ENCODE peak calls at places on chromosome 11, in nine cellular contexts. C, I, N, L, J, G, D, E and O are unnamed samples. For H3K9me3 and H3K36me3, the result is how much of the 10 kb centered on the place peaks cover.

GRCh38 chr11:72669527-72669926 is 4.7 kb downstream of the PDE2A start:
- DNase-seq in E (no peak), N (no peak), L (no peak), D (no peak), G (peak), J (no peak), I (no peak), C (no peak), O (no peak)

GRCh38 chr11:94805994-94806393 is 37.8 kb downstream of the AMOTL1 start:
- DNase-seq in G (peak), J (no peak), I (no peak), L (no peak), E (no peak), D (no peak), C (no peak), N (no peak), O (no peak)

GRCh38 chr11:95968585-95968984 is 44.7 kb upstream of the MTMR2 start:
- DNase-seq in J (no peak), C (no peak), G (peak), I (no peak), E (no peak), D (no peak), L (peak), N (no peak), O (no peak)

GRCh38 chr11:91955206-91955605 is 269.4 kb upstream of the FAT3 start:
- DNase-seq in L (no peak), I (no peak), E (no peak), D (no peak), C (no peak), J (no peak), G (no peak), N (no peak), O (no peak)

GRCh38 chr11:65546217-65546958 is 11.8 kb downstream of the LTBP3 start:
- DNase-seq in G (no peak), D (no peak), C (peak), L (peak), I (peak), J (peak), E (peak), N (no peak), O (no peak)

GRCh38 chr11:72378704-72379383 is 55.5 kb downstream of the CLPB start:
- DNase-seq in I (peak), D (no peak), G (peak), C (peak), N (no peak), L (no peak), J (no peak), E (no peak), O (peak)

GRCh38 chr11:13875643-13876042 is 86.9 kb upstream of the SPON1 start:
- DNase-seq in D (no peak), G (no peak), I (no peak), L (no peak), E (no peak), C (no peak), J (no peak), N (no peak), O (no peak)

GRCh38 chr11:128523616-128524015 is 63.7 kb downstream of the ETS1 start:
- DNase-seq in N (no peak), E (no peak), D (no peak), J (peak), L (no peak), C (no peak), I (no peak), G (peak), O (no peak)

GRCh38 chr11:63212742-63213141 is 30.7 kb downstream of the SLC22A25 start:
- DNase-seq in C (no peak), G (peak), D (peak), E (peak), N (peak), L (peak), I (no peak), J (peak), O (no peak)

GRCh38 chr11:561148-562003 is 606 bp downstream of the RASSF7 start:
- DNase-seq in L (peak), D (no peak), E (no peak), C (peak), G (peak), N (no peak), J (no peak), I (no peak), O (peak)

GRCh38 chr11:36034572-36035331 is 90.9 kb downstream of the LDLRAD3 start:
- DNase-seq in D (peak), N (no peak), L (no peak), I (no peak), G (peak), E (no peak), C (no peak), J (peak), O (peak)

GRCh38 chr11:15673408-15673811 is 558.7 kb downstream of the INSC start:
- DNase-seq in D (no peak), I (no peak), J (peak), L (no peak), E (peak), C (no peak), G (no peak), N (no peak), O (no peak)

GRCh38 chr11:128532016-128532570 is 55.3 kb downstream of the ETS1 start:
- DNase-seq in N (no peak), G (no peak), L (no peak), E (no peak), D (no peak), C (peak), I (no peak), J (no peak), O (peak)

GRCh38 chr11:65617136-65617850 is 1.7 kb downstream of the PCNX3 start:
- DNase-seq in E (no peak), I (no peak), G (no peak), D (no peak), N (no peak), J (no peak), L (no peak), C (no peak), O (no peak)

GRCh38 chr11:122556605-122557004 is 98.9 kb upstream of the UBASH3B start:
- DNase-seq in G (peak), N (no peak), J (no peak), L (peak), D (no peak), C (no peak), I (no peak), E (peak), O (no peak)

GRCh38 chr11:8230921-8231847 is 32.5 kb downstream of the LMO1 start:
- DNase-seq in D (no peak), L (no peak), N (no peak), C (no peak), I (no peak), E (no peak), J (no peak), G (no peak), O (no peak)

GRCh38 chr11:27173545-27173944 is 132.9 kb downstream of the BBOX1 start:
- DNase-seq in D (no peak), C (no peak), N (no peak), I (no peak), L (no peak), E (no peak), G (no peak), J (no peak), O (no peak)

GRCh38 chr11:83923961-83924360 is 637.8 kb upstream of the CCDC90B start:
- DNase-seq in D (no peak), I (no peak), C (no peak), N (no peak), E (no peak), J (no peak), L (no peak), G (no peak), O (no peak)

GRCh38 chr11:131195801-131196517 is 174.5 kb upstream of the NTM start:
- DNase-seq in I (peak), G (peak), L (peak), J (no peak), N (no peak), E (peak), D (no peak), C (peak), O (peak)

GRCh38 chr11:93536346-93536871 is 6.8 kb downstream of the SMCO4 start:
- DNase-seq in L (no peak), D (no peak), J (no peak), N (no peak), I (peak), E (no peak), G (no peak), C (no peak), O (no peak)

GRCh38 chr11:108511851-108512474 is 13.8 kb upstream of the POGLUT3 start:
- DNase-seq in N (no peak), I (no peak), E (no peak), L (no peak), D (no peak), J (peak), G (peak), C (no peak), O (no peak)

GRCh38 chr11:57180141-57180561 is 1.6 kb upstream of the LRRC55 start:
- DNase-seq in I (no peak), D (no peak), C (no peak), E (no peak), L (no peak), G (no peak), J (no peak), N (no peak), O (no peak)

GRCh38 chr11:107740256-107740655 is 28.4 kb upstream of the SLN start:
- DNase-seq in N (no peak), E (no peak), L (no peak), C (no peak), D (no peak), I (no peak), G (peak), J (no peak), O (no peak)

GRCh38 chr11:65530157-65530496 is 5.2 kb downstream of the SCYL1 start:
- DNase-seq in E (no peak), J (no peak), N (no peak), C (no peak), I (no peak), D (no peak), L (no peak), G (peak), O (no peak)

GRCh38 chr11:117426297-117426685 is 98.6 kb downstream of the CEP164 start:
- DNase-seq in J (peak), E (peak), I (peak), L (peak), D (peak), G (peak), N (peak), C (peak), O (peak)

GRCh38 chr11:128208329-128209220 is 378.8 kb downstream of the ETS1 start:
- DNase-seq in C (no peak), D (peak), L (no peak), G (peak), I (no peak), N (no peak), E (peak), J (peak), O (peak)

GRCh38 chr11:126139541-126140091 is 71.8 kb downstream of the RPUSD4 start:
- DNase-seq in J (peak), N (no peak), I (peak), L (no peak), C (no peak), G (peak), E (peak), D (no peak), O (peak)

GRCh38 chr11:73972187-73972586 is 10.5 kb downstream of the UCP2 start:
- DNase-seq in I (no peak), G (no peak), N (no peak), D (no peak), C (no peak), J (no peak), E (no peak), L (no peak), O (no peak)
- H3K9me3 ChIP-seq in I (under half), G (under half), N (under half), D (under half), C (under half), J (under half), E (under half), L (under half), O (under half)

GRCh38 chr11:44661311-44661717 is 65.4 kb upstream of the TSPAN18 start:
- DNase-seq in I (no peak), L (no peak), G (peak), E (no peak), N (no peak), J (no peak), C (no peak), D (no peak), O (no peak)
- H3K4me3 ChIP-seq in I (no peak), L (no peak), G (no peak), E (no peak), N (no peak), J (no peak), C (no peak), D (no peak), O (no peak)

GRCh38 chr11:61307354-61307753 is 12.2 kb upstream of the VWCE start:
- DNase-seq in I (no peak), N (no peak), C (no peak), J (no peak), L (no peak), D (no peak), E (no peak), G (no peak), O (no peak)

GRCh38 chr11:61309141-61309540 is 14.0 kb upstream of the VWCE start:
- DNase-seq in D (no peak), G (no peak), J (no peak), C (no peak), N (no peak), L (no peak), E (no peak), I (no peak), O (no peak)

GRCh38 chr11:61306221-61306620 is 11.1 kb upstream of the VWCE start:
- DNase-seq in E (no peak), N (no peak), C (no peak), J (no peak), I (no peak), L (no peak), D (no peak), G (no peak), O (no peak)

GRCh38 chr11:61310749-61311148 is 15.6 kb upstream of the VWCE start:
- DNase-seq in E (no peak), N (no peak), G (no peak), J (no peak), C (no peak), D (no peak), I (no peak), L (peak), O (no peak)

GRCh38 chr11:61309739-61310138 is 14.6 kb upstream of the VWCE start:
- DNase-seq in L (no peak), J (no peak), N (no peak), G (no peak), E (no peak), I (no peak), C (no peak), D (no peak), O (no peak)
- H3K36me3 ChIP-seq in L (under half), J (half or more), N (half or more), G (half or more), E (half or more), I (half or more), C (half or more), D (half or more), O (half or more)

GRCh38 chr11:34646431-34646830 is 25.5 kb downstream of the EHF start:
- DNase-seq in C (no peak), L (no peak), N (no peak), D (no peak), G (no peak), E (no peak), I (no peak), J (no peak), O (no peak)

GRCh38 chr11:34643846-34644245 is 23.0 kb downstream of the EHF start:
- DNase-seq in N (no peak), L (no peak), G (no peak), E (no peak), I (no peak), J (no peak), D (peak), C (no peak), O (no peak)

GRCh38 chr11:34647532-34647931 is 26.6 kb downstream of the EHF start:
- DNase-seq in I (no peak), C (no peak), G (peak), D (no peak), J (no peak), L (no peak), N (no peak), E (no peak), O (no peak)

GRCh38 chr11:34647131-34647530 is 26.2 kb downstream of the EHF start:
- DNase-seq in J (peak), D (no peak), C (no peak), E (no peak), N (no peak), I (no peak), G (no peak), L (no peak), O (no peak)

GRCh38 chr11:34644669-34645406 is 23.9 kb downstream of the EHF start:
- DNase-seq in N (no peak), L (no peak), C (no peak), G (peak), J (peak), I (no peak), D (peak), E (no peak), O (no peak)
- H3K9me3 ChIP-seq in N (under half), L (under half), C (under half), G (under half), J (under half), I (under half), D (under half), E (under half), O (under half)

GRCh38 chr11:9604134-9604533 is 30.7 kb downstream of the WEE1 start:
- DNase-seq in D (no peak), E (no peak), G (no peak), C (no peak), L (no peak), I (no peak), J (no peak), N (no peak), O (no peak)

GRCh38 chr11:9600166-9600565 is 26.7 kb downstream of the WEE1 start:
- DNase-seq in J (no peak), C (no peak), G (no peak), L (no peak), E (no peak), D (no peak), N (no peak), I (no peak), O (no peak)

GRCh38 chr11:9600651-9601040 is 27.2 kb downstream of the WEE1 start:
- DNase-seq in C (no peak), D (no peak), L (no peak), N (no peak), E (no peak), G (peak), I (no peak), J (peak), O (no peak)

GRCh38 chr11:9601041-9601875 is 27.8 kb downstream of the WEE1 start:
- DNase-seq in D (no peak), L (peak), J (peak), C (no peak), G (peak), I (no peak), E (peak), N (no peak), O (no peak)

GRCh38 chr11:9601876-9602199 is 28.4 kb downstream of the WEE1 start:
- DNase-seq in I (no peak), C (no peak), N (no peak), E (no peak), J (no peak), D (no peak), L (no peak), G (no peak), O (no peak)
- H3K4me3 ChIP-seq in I (no peak), C (no peak), N (no peak), E (no peak), J (no peak), D (no peak), L (no peak), G (no peak), O (no peak)

GRCh38 chr11:68784653-68785052 is 33.3 kb upstream of the TESMIN start:
- DNase-seq in E (no peak), D (no peak), L (no peak), N (no peak), J (no peak), C (no peak), I (no peak), G (no peak), O (no peak)
- H3K36me3 ChIP-seq in E (under half), D (half or more), L (under half), N (under half), J (half or more), C (half or more), I (half or more), G (under half), O (half or more)

GRCh38 chr11:132601863-132602262 is 930.4 kb downstream of the OPCML start:
- DNase-seq in E (no peak), I (no peak), C (no peak), L (no peak), N (no peak), J (no peak), G (peak), D (no peak), O (no peak)
- H3K9me3 ChIP-seq in E (under half), I (under half), C (under half), L (under half), N (under half), J (under half), G (under half), D (under half), O (under half)

DNA sequence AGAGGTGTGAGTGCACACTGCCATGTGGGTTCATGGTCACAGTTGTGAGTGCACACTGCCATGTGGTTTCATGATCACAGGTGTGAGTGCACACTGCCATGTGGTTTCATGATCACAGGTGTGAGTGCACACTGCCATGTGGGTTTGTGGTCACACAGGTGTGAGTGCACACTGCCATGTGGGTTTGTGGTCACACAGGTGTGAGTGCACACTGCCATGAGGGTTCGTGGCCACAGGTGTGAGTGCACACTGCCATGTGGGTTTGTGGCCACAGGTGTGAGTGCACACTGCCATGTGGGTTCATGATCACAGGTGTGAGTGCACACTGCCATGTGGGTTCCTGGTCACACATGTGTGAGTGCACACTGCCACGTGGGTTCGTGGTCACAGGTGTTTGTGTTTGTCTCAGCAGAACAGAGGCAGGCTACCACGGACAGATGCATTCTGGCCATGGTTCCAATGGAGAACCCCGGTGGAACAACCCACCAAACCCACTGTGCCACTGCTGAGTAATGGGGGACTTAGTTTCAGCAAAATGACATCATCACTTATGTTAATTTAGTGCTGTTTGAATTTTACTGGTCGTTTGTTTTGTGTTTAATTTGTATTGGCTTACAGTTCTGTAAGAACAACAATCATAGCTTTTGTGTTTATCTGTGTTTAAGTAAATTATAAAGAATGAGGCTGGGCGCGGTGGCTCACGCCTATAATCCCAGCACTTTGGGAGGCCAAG is 57.2 kb downstream of the RPS6KA4 start:
- DNase-seq in N (no peak), I (no peak), G (no peak), D (no peak), J (no peak), C (no peak), E (no peak), L (no peak), O (no peak)
- H3K4me3 ChIP-seq in N (no peak), I (no peak), G (no peak), D (no peak), J (no peak), C (no peak), E (no peak), L (no peak), O (no peak)

DNA sequence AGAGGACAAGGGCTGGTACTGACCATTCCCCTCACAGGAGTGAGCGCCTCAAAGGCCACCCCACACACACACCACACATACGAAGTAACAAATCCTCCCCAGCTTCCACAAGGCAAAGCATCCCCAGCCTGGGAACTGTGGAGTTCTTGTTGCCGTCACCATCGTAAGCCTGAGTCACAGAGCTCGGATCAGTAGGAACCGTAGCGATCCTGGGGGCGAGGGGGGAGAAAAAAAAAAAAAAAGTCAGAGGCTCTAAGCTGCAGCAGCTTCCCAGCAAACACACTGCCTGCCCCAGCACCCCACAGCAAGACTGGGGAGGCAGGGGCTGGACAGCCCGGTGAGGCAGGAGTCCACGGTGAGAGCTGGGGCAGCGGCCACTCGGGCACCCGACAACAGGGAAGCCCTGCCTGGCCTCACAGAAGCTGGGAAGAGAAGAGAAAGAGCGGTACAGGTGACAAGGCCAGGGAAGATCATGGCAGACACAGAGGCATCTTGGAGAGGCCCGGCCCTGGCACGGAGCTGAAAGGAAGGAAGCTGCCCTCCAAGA is 11.3 kb downstream of the ARFGAP2 start:
- DNase-seq in D (no peak), I (no peak), J (no peak), E (no peak), L (no peak), C (no peak), G (no peak), N (no peak), O (no peak)
- H3K36me3 ChIP-seq in D (half or more), I (half or more), J (half or more), E (half or more), L (under half), C (half or more), G (under half), N (half or more), O (under half)

DNA sequence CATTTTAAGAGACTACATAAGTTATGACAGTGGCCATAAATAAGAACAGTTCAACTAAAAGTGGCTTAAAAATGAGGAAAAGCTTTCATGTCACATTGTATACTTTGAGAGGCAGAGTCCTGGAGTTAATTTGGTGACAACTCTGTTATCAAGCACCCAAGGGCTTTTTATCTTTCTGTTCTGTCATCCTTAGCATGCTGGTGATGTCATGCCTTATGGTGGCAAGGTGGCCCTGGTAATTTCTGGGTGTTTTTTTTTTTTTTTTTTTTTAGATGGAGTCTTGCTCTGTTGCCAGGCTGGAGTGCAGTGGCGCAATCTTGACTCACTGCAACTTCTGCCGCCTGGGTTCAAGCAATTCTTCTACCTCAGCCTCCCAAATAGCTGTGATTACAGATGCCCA is 158.8 kb downstream of the AASDHPPT start:
- DNase-seq in I (no peak), C (no peak), N (no peak), D (no peak), E (no peak), J (no peak), G (no peak), L (no peak), O (no peak)
- H3K9me3 ChIP-seq in I (under half), C (under half), N (under half), D (under half), E (under half), J (under half), G (under half), L (under half), O (under half)